ENCODE peak calls at places on chromosomes 1 and 21, in four cellular contexts. One of them, this sample, is unnamed.

GRCh38 chr1:68916227-68916853 is 419.5 kb upstream of the DEPDC1 start:
- DNase-seq in fibroblast of the aortic adventitia: peak; percentile 94
- DNase-seq in NCI-H2171: peak; percentile 21
- DNase-seq in T follicular helper cell: no peak
- DNase-seq in this sample: peak; percentile 50

GRCh38 chr1:85862456-85862855 is 154.2 kb upstream of the ZNHIT6 start:
- DNase-seq in fibroblast of the aortic adventitia: no peak
- DNase-seq in NCI-H2171: no peak
- DNase-seq in T follicular helper cell: no peak
- DNase-seq in this sample: no peak

GRCh38 chr1:8374812-8375211 is 56.9 kb downstream of the SLC45A1 start:
- DNase-seq in fibroblast of the aortic adventitia: no peak
- DNase-seq in NCI-H2171: no peak
- DNase-seq in T follicular helper cell: no peak
- DNase-seq in this sample: peak; percentile 19

GRCh38 chr1:117537291-117537920 is 68.4 kb upstream of the TENT5C start:
- DNase-seq in fibroblast of the aortic adventitia: no peak
- DNase-seq in NCI-H2171: no peak
- DNase-seq in T follicular helper cell: no peak
- DNase-seq in this sample: peak; percentile 6

GRCh38 chr1:209652873-209653401 is 712 bp upstream of the LAMB3 start:
- DNase-seq in fibroblast of the aortic adventitia: peak; percentile 63
- DNase-seq in NCI-H2171: peak; percentile 71
- DNase-seq in T follicular helper cell: no peak
- DNase-seq in this sample: peak; percentile 73

GRCh38 chr1:16281765-16282164 is 44.8 kb upstream of the CPLANE2 start:
- DNase-seq in fibroblast of the aortic adventitia: no peak
- DNase-seq in NCI-H2171: no peak
- DNase-seq in T follicular helper cell: no peak
- DNase-seq in this sample: no peak

GRCh38 chr21:45041351-45041805 is 33.0 kb upstream of the ADARB1 start:
- DNase-seq in fibroblast of the aortic adventitia: peak; percentile 80
- DNase-seq in NCI-H2171: no peak
- DNase-seq in T follicular helper cell: no peak
- DNase-seq in this sample: no peak

GRCh38 chr1:67682659-67683197 is 2.3 kb upstream of the GADD45A start:
- DNase-seq in fibroblast of the aortic adventitia: peak; percentile 96
- DNase-seq in NCI-H2171: no peak
- DNase-seq in T follicular helper cell: no peak
- DNase-seq in this sample: no peak

GRCh38 chr1:15337656-15338402 is 71.9 kb upstream of the EFHD2 start:
- DNase-seq in fibroblast of the aortic adventitia: peak; percentile 76
- DNase-seq in NCI-H2171: no peak
- DNase-seq in T follicular helper cell: no peak
- DNase-seq in this sample: no peak

GRCh38 chr21:36461918-36462486 is 17.9 kb downstream of the CLDN14 start:
- DNase-seq in fibroblast of the aortic adventitia: no peak
- DNase-seq in NCI-H2171: no peak
- DNase-seq in T follicular helper cell: no peak
- DNase-seq in this sample: no peak

GRCh38 chr1:93328809-93329477 is 16.8 kb upstream of the DR1 start:
- DNase-seq in fibroblast of the aortic adventitia: no peak
- DNase-seq in NCI-H2171: peak; percentile 69
- DNase-seq in T follicular helper cell: no peak
- DNase-seq in this sample: no peak

GRCh38 chr1:234497589-234497988 is 18.6 kb upstream of the TARBP1 start:
- DNase-seq in fibroblast of the aortic adventitia: no peak
- DNase-seq in NCI-H2171: no peak
- DNase-seq in T follicular helper cell: no peak
- DNase-seq in this sample: no peak

GRCh38 chr21:25997788-25998611 is 172.6 kb downstream of the APP start:
- DNase-seq in fibroblast of the aortic adventitia: no peak
- DNase-seq in NCI-H2171: peak; percentile 93
- DNase-seq in T follicular helper cell: no peak
- DNase-seq in this sample: peak; percentile 99

GRCh38 chr1:195243492-195243891 is 1364.7 kb downstream of the KCNT2 start:
- DNase-seq in fibroblast of the aortic adventitia: no peak
- DNase-seq in NCI-H2171: no peak
- DNase-seq in T follicular helper cell: no peak
- DNase-seq in this sample: no peak

GRCh38 chr1:246160905-246161304 is 346.2 kb downstream of the SMYD3 start:
- DNase-seq in fibroblast of the aortic adventitia: no peak
- DNase-seq in NCI-H2171: peak; percentile 32
- DNase-seq in T follicular helper cell: no peak
- DNase-seq in this sample: peak; percentile 95

GRCh38 chr1:167706931-167707877 is 14.6 kb upstream of the MPZL1 start:
- DNase-seq in fibroblast of the aortic adventitia: no peak
- DNase-seq in NCI-H2171: no peak
- DNase-seq in T follicular helper cell: no peak
- DNase-seq in this sample: no peak

GRCh38 chr1:37240897-37241296 is 206.6 kb upstream of the GRIK3 start:
- DNase-seq in fibroblast of the aortic adventitia: no peak
- DNase-seq in NCI-H2171: peak; percentile 91
- DNase-seq in T follicular helper cell: no peak
- DNase-seq in this sample: peak; percentile 92

GRCh38 chr1:209844695-209845404 is 17.1 kb downstream of the UTP25 start:
- DNase-seq in fibroblast of the aortic adventitia: no peak
- DNase-seq in NCI-H2171: no peak
- DNase-seq in T follicular helper cell: no peak
- DNase-seq in this sample: peak; percentile 78

GRCh38 chr1:208110296-208110695 is 133.9 kb downstream of the PLXNA2 start:
- DNase-seq in fibroblast of the aortic adventitia: no peak
- DNase-seq in NCI-H2171: no peak
- DNase-seq in T follicular helper cell: no peak
- DNase-seq in this sample: no peak

GRCh38 chr1:222892137-222892763 is 77.4 kb downstream of the DISP1 start:
- DNase-seq in fibroblast of the aortic adventitia: no peak
- DNase-seq in NCI-H2171: no peak
- DNase-seq in T follicular helper cell: no peak
- DNase-seq in this sample: no peak

GRCh38 chr1:207876129-207876528 is 34.8 kb downstream of the CD34 start:
- DNase-seq in fibroblast of the aortic adventitia: no peak
- DNase-seq in NCI-H2171: no peak
- DNase-seq in T follicular helper cell: no peak
- DNase-seq in this sample: no peak

GRCh38 chr1:231272173-231272572 is 31.2 kb downstream of the GNPAT start:
- DNase-seq in fibroblast of the aortic adventitia: no peak
- DNase-seq in NCI-H2171: no peak
- DNase-seq in T follicular helper cell: no peak
- DNase-seq in this sample: no peak

GRCh38 chr21:43924421-43925095 is 59.5 kb downstream of the AGPAT3 start:
- DNase-seq in fibroblast of the aortic adventitia: no peak
- DNase-seq in NCI-H2171: no peak
- DNase-seq in T follicular helper cell: no peak
- DNase-seq in this sample: no peak

GRCh38 chr1:169762699-169763098 is 28.8 kb upstream of the SELE start:
- DNase-seq in fibroblast of the aortic adventitia: no peak
- DNase-seq in NCI-H2171: no peak
- DNase-seq in T follicular helper cell: no peak
- DNase-seq in this sample: no peak

GRCh38 chr1:3564921-3565831 is 46.1 kb downstream of the MEGF6 start:
- DNase-seq in fibroblast of the aortic adventitia: peak; percentile 35
- DNase-seq in NCI-H2171: no peak
- DNase-seq in T follicular helper cell: no peak
- DNase-seq in this sample: no peak

This sample was measured in NCI-H345.